ENCODE peak calls at places on chromosome 18, in ten cellular contexts. P, B, H, O, W, L, R, M, D and A are unnamed samples.

GRCh38 chr18:72637319-72638113 is 93.4 kb upstream of the CBLN2 start:
- DNase-seq in D (no peak), B (no peak), P (no peak), H (no peak), R (no peak), M (no peak), L (no peak), O (no peak), W (no peak), A (no peak)

GRCh38 chr18:24799176-24799575 is 338.7 kb downstream of the HRH4 start:
- DNase-seq in M (no peak), R (no peak), O (no peak), H (no peak), W (no peak), P (no peak), D (no peak), L (no peak), B (no peak), A (no peak)

GRCh38 chr18:31398191-31398590 is 21.6 kb downstream of the DSG4 start:
- DNase-seq in O (no peak), W (no peak), M (no peak), B (no peak), R (no peak), P (no peak), L (no peak), D (no peak), H (no peak), A (no peak)

GRCh38 chr18:49174478-49174877 is 223.7 kb upstream of the SMAD7 start:
- DNase-seq in R (no peak), O (no peak), L (peak; percentile 78), B (no peak), D (no peak), M (no peak), P (no peak), H (no peak), W (no peak), A (no peak)

GRCh38 chr18:74229891-74230290 is 61.9 kb downstream of the CYB5A start:
- DNase-seq in M (no peak), P (no peak), W (no peak), O (no peak), L (no peak), R (no peak), H (no peak), B (no peak), D (no peak), A (no peak)

GRCh38 chr18:58866261-58867232 is 1.9 kb downstream of the ZNF532 start:
- DNase-seq in P (peak; percentile 46), H (no peak), R (no peak), B (no peak), W (no peak), D (no peak), M (no peak), L (no peak), O (no peak), A (no peak)

GRCh38 chr18:68436485-68436884 is 278.4 kb downstream of the TMX3 start:
- DNase-seq in M (no peak), W (no peak), R (no peak), P (no peak), H (no peak), O (no peak), B (no peak), D (no peak), L (peak; percentile 81), A (no peak)

GRCh38 chr18:26768388-26768787 is 97.1 kb downstream of the AQP4 start:
- DNase-seq in H (no peak), B (no peak), R (no peak), W (no peak), P (no peak), M (no peak), L (no peak), O (no peak), D (no peak), A (no peak)

GRCh38 chr18:46067431-46068007 is 4.5 kb downstream of the PSTPIP2 start:
- DNase-seq in D (no peak), M (no peak), L (peak; percentile 65), W (no peak), H (peak; percentile 70), B (no peak), P (no peak), R (peak; percentile 39), O (no peak), A (no peak)

GRCh38 chr18:13159579-13159978 is 59.0 kb upstream of the LDLRAD4 start:
- DNase-seq in D (peak; percentile 46), H (peak; percentile 81), O (no peak), M (peak; percentile 66), B (no peak), P (peak; percentile 66), R (peak; percentile 75), W (peak; percentile 93), L (peak; percentile 69), A (no peak)

GRCh38 chr18:37424507-37424906 is 141.1 kb downstream of the CELF4 start:
- DNase-seq in M (no peak), D (no peak), B (no peak), H (no peak), P (no peak), R (no peak), O (no peak), L (no peak), W (no peak), A (no peak)

GRCh38 chr18:54612237-54612636 is 21.2 kb downstream of the DYNAP start:
- DNase-seq in H (no peak), P (no peak), W (no peak), M (no peak), D (no peak), O (no peak), L (peak; percentile 12), B (no peak), R (no peak), A (no peak)

GRCh38 chr18:57772387-57772799 is 30.7 kb downstream of the ATP8B1 start:
- DNase-seq in L (no peak), O (no peak), W (no peak), B (no peak), M (no peak), P (peak; percentile 54), R (no peak), D (no peak), H (no peak), A (no peak)

GRCh38 chr18:58195278-58195721 is 151.3 kb downstream of the NEDD4L start:
- DNase-seq in W (no peak), R (peak; percentile 70), O (no peak), P (peak; percentile 81), M (no peak), B (no peak), H (no peak), L (no peak), D (no peak), A (peak; percentile 46)

GRCh38 chr18:50622865-50623393 is 63.0 kb downstream of the MAPK4 start:
- DNase-seq in O (no peak), M (no peak), P (no peak), B (no peak), L (no peak), R (no peak), W (no peak), D (no peak), H (no peak), A (no peak)